ENCODE peak calls at places on chromosomes 3 and 15, in ten cellular contexts. E, C, A, V, W, L, B, M, J and Y are unnamed samples.

GRCh38 chr3:50292924-50293801 is 934 bp upstream of the IFRD2 start:
- DNase-seq in L (peak; percentile 88), J (no peak), C (no peak), W (no peak), E (no peak), V (no peak), A (no peak), B (no peak), M (no peak), Y (no peak)

GRCh38 chr3:194740859-194741486 is 55.3 kb downstream of the FAM43A start:
- DNase-seq in C (no peak), V (no peak), A (no peak), W (no peak), M (no peak), L (no peak), J (no peak), B (no peak), E (no peak), Y (no peak)

GRCh38 chr3:55882006-55882405 is 394.9 kb upstream of the WNT5A start:
- DNase-seq in C (no peak), L (no peak), V (no peak), E (no peak), M (no peak), B (no peak), W (no peak), J (no peak), A (no peak), Y (no peak)

GRCh38 chr3:190155752-190156151 is 35.1 kb upstream of the P3H2 start:
- DNase-seq in V (no peak), L (no peak), M (no peak), E (no peak), A (no peak), B (no peak), C (no peak), W (peak; percentile 69), J (no peak), Y (no peak)

GRCh38 chr3:188476930-188477329 is 323.0 kb downstream of the LPP start:
- DNase-seq in W (no peak), A (no peak), L (no peak), B (no peak), C (no peak), J (no peak), E (no peak), V (no peak), M (no peak), Y (no peak)

GRCh38 chr3:17645074-17645698 is 97.2 kb downstream of the TBC1D5 start:
- DNase-seq in B (peak; percentile 74), C (no peak), L (no peak), M (no peak), E (no peak), J (no peak), W (peak; percentile 73), V (no peak), A (peak; percentile 88), Y (peak; percentile 17)

GRCh38 chr15:31389576-31389975 is 62.9 kb downstream of the KLF13 start:
- DNase-seq in C (no peak), J (no peak), E (peak; percentile 17), L (peak; percentile 73), B (no peak), M (no peak), W (peak; percentile 1), A (no peak), V (no peak), Y (no peak)

GRCh38 chr3:6179761-6180160 is 681.2 kb upstream of the GRM7 start:
- DNase-seq in B (no peak), E (no peak), L (no peak), J (no peak), W (no peak), M (no peak), C (no peak), V (no peak), A (no peak), Y (no peak)

GRCh38 chr3:55128201-55128870 is 200.5 kb upstream of the LRTM1 start:
- DNase-seq in J (no peak), A (peak; percentile 52), V (no peak), B (peak; percentile 7), W (no peak), C (no peak), L (no peak), M (no peak), E (no peak), Y (no peak)